ENCODE peak calls at places on chromosomes 1 and 21, in five cellular contexts. G is A673, O is pancreas, V is WERI-Rb-1, R is WTC11. A is an unnamed sample.

GRCh38 chr1:68151690-68152089 is 80.6 kb downstream of the WLS start:
- DNase-seq in R (no peak), G (no peak), O (no peak), V (no peak), A (no peak)

GRCh38 chr1:56063461-56063860 is 515.9 kb downstream of the PLPP3 start:
- DNase-seq in G (no peak), O (no peak), R (no peak), V (no peak), A (no peak)

GRCh38 chr1:10703702-10704101 is 92.7 kb downstream of the CASZ1 start:
- DNase-seq in V (no peak), G (no peak), R (no peak), O (no peak), A (no peak)

GRCh38 chr1:237398751-237399150 is 356.8 kb downstream of the RYR2 start:
- DNase-seq in G (no peak), O (no peak), V (no peak), R (no peak), A (no peak)

GRCh38 chr1:239989990-239990389 is 101.7 kb upstream of the FMN2 start:
- DNase-seq in R (no peak), O (no peak), G (no peak), V (no peak), A (no peak)

GRCh38 chr1:18783705-18784522 is 75.5 kb downstream of the TAS1R2 start:
- DNase-seq in G (no peak), V (no peak), R (no peak), O (no peak), A (no peak)

GRCh38 chr1:221696045-221696444 is 45.8 kb downstream of the DUSP10 start:
- DNase-seq in G (no peak), V (no peak), O (no peak), R (no peak), A (no peak)

GRCh38 chr21:45454081-45454923 is 49.3 kb downstream of the COL18A1 start:
- DNase-seq in R (no peak), O (no peak), G (no peak), V (peak), A (no peak)

GRCh38 chr1:202107321-202107761 is 15.4 kb upstream of the GPR37L1 start:
- DNase-seq in V (no peak), G (no peak), R (no peak), O (peak), A (no peak)

DNA sequence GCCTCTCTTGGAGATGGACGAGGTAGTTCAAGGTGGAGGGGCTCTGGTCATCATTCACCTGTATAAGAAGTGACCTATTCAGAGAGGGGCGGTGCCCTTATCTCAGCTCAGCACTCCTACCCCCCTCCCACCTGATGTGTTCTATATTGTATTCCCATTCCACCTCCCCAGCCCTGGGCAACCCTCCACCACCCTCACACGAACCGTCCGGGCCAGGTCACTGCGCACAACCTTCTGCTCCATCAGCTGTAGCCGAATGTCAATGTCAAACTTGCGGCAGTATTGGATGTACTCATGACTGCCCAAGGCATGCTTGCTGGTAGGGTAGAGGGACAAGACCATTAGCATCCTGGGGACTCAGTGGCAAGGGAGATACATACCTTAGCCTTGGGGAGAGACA is 34.3 kb downstream of the PIK3C2B start:
- DNase-seq in R (no peak), G (no peak), V (no peak), O (no peak), A (no peak)
- TF ChIP-seq CTCF in R (no peak), G (no peak), V (no peak), O (no peak), A (no peak)

GRCh38 chr1:22380024-22380785 is 71.4 kb upstream of the ZBTB40 start:
- DNase-seq in R (no peak), O (no peak), G (no peak), V (peak), A (no peak)
- TF ChIP-seq CTCF in R (no peak), O (no peak), G (no peak), V (peak), A (no peak)

GRCh38 chr1:93078935-93079654 is at the start of gene MTF2:
- DNase-seq in O (peak), R (peak), V (peak), G (peak), A (peak)
- TF ChIP-seq CTCF in O (no peak), R (no peak), V (no peak), G (no peak), A (no peak)

GRCh38 chr1:193754732-193755427 is 568.5 kb upstream of the B3GALT2 start:
- DNase-seq in O (no peak), V (peak), R (no peak), G (peak), A (no peak)
- TF ChIP-seq CTCF in O (no peak), V (no peak), R (no peak), G (peak), A (no peak)

GRCh38 chr1:160834945-160835565 is 27.6 kb downstream of the CD244 start:
- DNase-seq in R (no peak), O (peak), G (peak), V (peak), A (no peak)

GRCh38 chr1:160836561-160836960 is 26.1 kb downstream of the CD244 start:
- DNase-seq in O (no peak), R (no peak), V (no peak), G (no peak), A (no peak)

GRCh38 chr1:160836981-160837557 is 25.6 kb downstream of the CD244 start:
- DNase-seq in R (no peak), O (no peak), G (no peak), V (no peak), A (no peak)

GRCh38 chr1:160838876-160839275 is 23.8 kb downstream of the CD244 start:
- DNase-seq in G (no peak), V (no peak), R (no peak), O (no peak), A (no peak)

GRCh38 chr1:160837558-160838205 is 25.0 kb downstream of the CD244 start:
- DNase-seq in R (no peak), G (peak), O (no peak), V (peak), A (no peak)
- TF ChIP-seq CTCF in R (no peak), G (peak), O (no peak), V (peak), A (no peak)

GRCh38 chr1:192488058-192488457 is 87.5 kb upstream of the RGS1 start:
- DNase-seq in R (no peak), G (peak), O (no peak), V (no peak), A (no peak)
- TF ChIP-seq CTCF in R (peak), G (peak), O (no peak), V (no peak), A (no peak)

DNA sequence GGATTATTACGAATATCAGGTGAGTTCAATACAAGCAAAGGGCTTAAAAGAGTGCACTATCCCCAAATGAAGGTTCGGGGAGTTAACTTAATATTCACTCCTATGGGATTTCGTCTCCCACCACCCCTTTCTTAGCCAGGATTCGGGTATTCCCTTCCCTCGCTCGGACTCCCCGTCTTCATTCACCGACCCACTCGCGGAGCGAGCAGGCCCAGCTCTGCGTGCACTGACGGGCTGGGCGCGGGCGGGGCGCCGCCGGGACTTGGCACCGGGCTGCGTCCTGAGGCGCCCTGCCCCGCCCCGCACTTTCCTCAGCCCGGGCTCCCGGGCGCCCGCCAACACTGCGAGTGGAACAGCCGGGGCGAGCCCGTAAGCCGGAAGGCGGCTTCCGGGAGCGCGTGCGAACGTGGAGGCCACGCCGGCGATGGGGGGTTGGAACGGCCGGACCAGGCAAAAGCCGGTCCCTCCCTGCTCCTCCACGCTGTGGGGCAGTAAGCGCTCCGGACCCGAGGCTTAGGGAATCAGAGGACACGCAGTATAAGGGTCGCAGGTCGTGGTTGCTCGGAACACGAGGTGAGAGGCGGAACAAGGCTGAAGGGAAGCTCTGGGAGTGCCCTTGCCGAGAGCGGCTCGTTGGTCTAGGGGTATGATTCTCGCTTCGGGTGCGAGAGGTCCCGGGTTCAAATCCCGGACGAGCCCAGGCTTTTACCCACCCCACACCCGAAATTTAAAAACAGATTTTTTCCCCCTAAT is 7.5 kb upstream of the MPZL1 start:
- DNase-seq in G (peak), O (peak), R (peak), V (peak), A (peak)
- TF ChIP-seq CTCF in G (no peak), O (no peak), R (no peak), V (no peak), A (no peak)

GRCh38 chr1:32063261-32063681 is 9.5 kb upstream of the TMEM39B start:
- DNase-seq in G (peak), O (no peak), V (peak), R (no peak), A (no peak)
- TF ChIP-seq CTCF in G (peak), O (peak), V (peak), R (no peak), A (peak)

GRCh38 chr1:85201340-85202091 is 700 bp upstream of the SYDE2 start:
- DNase-seq in G (peak), V (peak), O (peak), R (peak), A (peak)
- TF ChIP-seq CTCF in G (no peak), V (no peak), O (no peak), R (no peak), A (no peak)

GRCh38 chr1:150168960-150169565 is 19.3 kb downstream of the PLEKHO1 start:
- DNase-seq in G (peak), R (peak), O (peak), V (peak), A (no peak)
- TF ChIP-seq CTCF in G (peak), R (peak), O (peak), V (peak), A (peak)

A was measured in AG09319.